ENCODE peak calls at places on chromosomes 12 and 14, in five cellular contexts. G, P, L, C and Y are unnamed samples.

GRCh38 chr14:32078030-32078793 is 1.1 kb downstream of the ARHGAP5 start:
- DNase-seq in C (no peak), P (peak; percentile 63), G (peak; percentile 24), L (no peak), Y (no peak)

GRCh38 chr12:67052981-67053380 is 216.2 kb upstream of the CAND1 start:
- DNase-seq in P (no peak), G (no peak), C (no peak), L (no peak), Y (no peak)

GRCh38 chr12:50517456-50518048 is 12.8 kb downstream of the DIP2B start:
- DNase-seq in P (peak; percentile 91), G (peak; percentile 84), L (no peak), C (no peak), Y (no peak)

GRCh38 chr12:4997939-4998338 is 45.7 kb upstream of the KCNA5 start:
- DNase-seq in P (peak; percentile 24), G (peak; percentile 83), L (no peak), C (no peak), Y (no peak)

GRCh38 chr12:15256760-15257159 is 35.5 kb upstream of the RERG start:
- DNase-seq in P (no peak), C (no peak), G (peak; percentile 2), L (no peak), Y (peak; percentile 15)

GRCh38 chr12:4292266-4293063 is 18.9 kb downstream of the CCND2 start:
- DNase-seq in P (no peak), L (no peak), C (no peak), G (no peak), Y (no peak)

GRCh38 chr14:89221109-89221508 is 195.9 kb downstream of the FOXN3 start:
- DNase-seq in P (peak; percentile 74), G (peak; percentile 84), L (no peak), C (no peak), Y (no peak)

GRCh38 chr14:23492618-23493272 is 23.2 kb downstream of the NGDN start:
- DNase-seq in C (no peak), L (no peak), G (peak; percentile 13), P (no peak), Y (no peak)

GRCh38 chr14:33686218-33686617 is 264.7 kb downstream of the EGLN3 start:
- DNase-seq in P (peak; percentile 30), L (no peak), C (no peak), G (peak; percentile 7), Y (no peak)

GRCh38 chr12:117165342-117165741 is 24.9 kb downstream of the FBXO21 start:
- DNase-seq in G (no peak), P (no peak), L (no peak), C (no peak), Y (no peak)

GRCh38 chr14:68894802-68895201 is 84.3 kb downstream of the ACTN1 start:
- DNase-seq in P (peak; percentile 58), G (peak; percentile 76), C (no peak), L (no peak), Y (no peak)

GRCh38 chr12:13024151-13024946 is 19.8 kb upstream of the FAM234B start:
- DNase-seq in L (no peak), G (peak; percentile 82), C (no peak), P (no peak), Y (peak; percentile 58)

GRCh38 chr14:24330973-24331674 is 3.7 kb downstream of the ADCY4 start:
- DNase-seq in L (no peak), P (no peak), G (no peak), C (no peak), Y (no peak)

GRCh38 chr14:103019827-103020226 is 37.5 kb downstream of the CDC42BPB start:
- DNase-seq in G (no peak), L (no peak), P (no peak), C (no peak), Y (no peak)

GRCh38 chr14:103020271-103020910 is 37.0 kb downstream of the CDC42BPB start:
- DNase-seq in G (no peak), P (no peak), L (no peak), C (no peak), Y (no peak)

GRCh38 chr14:103016594-103016993 is 40.8 kb downstream of the CDC42BPB start:
- DNase-seq in G (no peak), C (peak; percentile 14), P (no peak), L (no peak), Y (no peak)

GRCh38 chr14:103021817-103022668 is 35.3 kb downstream of the CDC42BPB start:
- DNase-seq in G (peak; percentile 48), C (no peak), P (peak; percentile 56), L (no peak), Y (no peak)

DNA sequence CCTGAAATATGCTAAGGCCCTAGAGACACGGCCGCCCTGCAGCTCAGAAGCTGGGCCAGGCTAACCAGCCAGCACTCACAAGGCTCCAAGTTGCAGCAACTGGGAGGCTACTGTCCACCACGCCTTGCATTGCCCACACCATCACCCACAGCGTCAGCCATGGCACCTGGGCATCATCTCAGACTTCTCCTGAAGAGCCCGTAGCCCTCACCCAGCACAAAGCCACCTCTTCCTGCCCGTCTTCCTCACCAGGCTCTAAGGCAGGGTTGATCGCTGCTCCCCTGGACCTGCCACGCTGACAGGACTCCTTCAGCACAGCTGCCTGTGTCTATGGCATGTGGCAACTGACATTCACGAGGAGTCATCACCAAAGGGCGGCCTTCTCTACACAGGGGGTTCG is 38.1 kb downstream of the CDC42BPB start:
- DNase-seq in G (no peak), C (no peak), L (no peak), P (no peak), Y (no peak)
- H3K79me1 ChIP-seq in G (peaks cover 87% of the 10 kb centered on the region), C (peaks cover 4% of the 10 kb centered on the region), L (peaks cover 6% of the 10 kb centered on the region), P (peaks cover 3% of the 10 kb centered on the region), Y (no peaks in the 10 kb centered on the region)

GRCh38 chr12:55997535-55997859 is 421 bp downstream of the SUOX start:
- DNase-seq in C (peak; percentile 41), P (peak; percentile 3), L (no peak), G (no peak), Y (no peak)
- H3K14ac ChIP-seq in C (peak overlapping the region; percentile 38), P (peak overlapping the region; percentile 92), L (peak overlapping the region; percentile 91), G (peak overlapping the region; percentile 96), Y (peak overlapping the region; percentile 78)

GRCh38 chr14:100214768-100215079 is 24.2 kb upstream of the YY1 start:
- DNase-seq in C (no peak), L (no peak), P (peak; percentile 20), G (no peak), Y (no peak)

GRCh38 chr14:100213956-100214767 is 24.8 kb upstream of the YY1 start:
- DNase-seq in C (peak; percentile 96), G (peak; percentile 37), P (peak; percentile 70), L (peak; percentile 82), Y (peak; percentile 92)

GRCh38 chr14:100212476-100213333 is 26.2 kb upstream of the YY1 start:
- DNase-seq in C (no peak), L (no peak), P (no peak), G (no peak), Y (no peak)

GRCh38 chr14:100213587-100213955 is 25.4 kb upstream of the YY1 start:
- DNase-seq in G (no peak), P (no peak), C (no peak), L (no peak), Y (no peak)

DNA sequence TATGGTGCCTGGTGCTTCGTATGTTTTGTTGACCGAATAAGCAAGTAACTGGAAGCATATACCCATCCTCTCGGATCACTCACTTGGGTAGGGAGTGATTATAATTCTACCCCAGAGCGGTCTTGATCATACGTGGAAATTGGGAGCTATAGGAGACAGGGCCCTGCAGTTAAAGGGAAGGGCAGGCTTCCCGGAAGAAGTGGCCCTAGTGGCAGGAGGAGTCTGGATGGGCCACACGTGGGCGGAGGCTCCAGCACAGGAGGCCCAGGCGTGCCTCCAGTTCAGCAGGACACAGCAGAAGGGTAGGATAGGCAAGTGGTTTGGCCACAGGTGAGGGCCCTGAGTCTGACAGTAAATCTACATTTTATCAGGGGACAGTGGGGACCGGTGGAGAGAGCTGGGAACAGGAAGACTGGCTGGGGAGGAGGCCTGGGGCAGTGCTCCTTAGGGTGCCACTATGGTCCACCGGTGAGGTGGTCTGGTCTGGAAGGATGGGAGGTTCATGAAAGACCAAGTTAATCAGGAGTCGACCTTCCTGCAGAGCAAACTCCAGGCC is 23.5 kb upstream of the YY1 start:
- DNase-seq in P (no peak), C (no peak), L (no peak), G (no peak), Y (no peak)
- H3K4ac ChIP-seq in P (no peak overlapping the region), C (no peak overlapping the region), L (no peak overlapping the region), G (no peak overlapping the region), Y (no peak overlapping the region)

DNA sequence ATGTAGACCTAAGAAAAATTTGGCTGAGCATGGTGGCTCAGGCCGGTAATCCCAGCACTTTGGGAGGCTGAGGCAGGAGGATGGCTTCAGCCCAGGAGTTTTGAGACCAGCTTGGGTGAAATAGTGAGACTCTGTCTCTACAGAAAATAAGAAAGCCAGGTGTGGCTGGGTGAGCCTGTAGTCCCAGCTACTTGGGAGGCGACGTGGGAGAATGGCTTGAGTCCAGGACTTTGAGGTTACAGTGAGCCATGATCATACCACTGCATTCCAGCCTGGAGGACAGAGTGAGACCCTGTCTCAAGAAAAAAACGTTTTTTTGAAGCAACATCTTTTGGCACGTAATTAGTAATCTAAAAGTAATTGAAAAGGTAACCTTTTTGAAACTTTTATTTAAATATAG is 70.9 kb downstream of the FERMT2 start:
- DNase-seq in P (no peak), C (no peak), L (no peak), G (peak; percentile 56), Y (no peak)
- H3K79me1 ChIP-seq in P (peaks cover 13% of the 10 kb centered on the region), C (no peaks in the 10 kb centered on the region), L (no peaks in the 10 kb centered on the region), G (peaks cover 46% of the 10 kb centered on the region), Y (peaks cover 2% of the 10 kb centered on the region)

GRCh38 chr12:94245984-94246383 is 97.6 kb downstream of the PLXNC1 start:
- DNase-seq in C (no peak), G (no peak), P (no peak), L (no peak), Y (no peak)
- H3K14ac ChIP-seq in C (no peak overlapping the region), G (no peak overlapping the region), P (no peak overlapping the region), L (no peak overlapping the region), Y (no peak overlapping the region)